ENCODE peak calls at places on chromosome 20, in five cellular contexts. E, L, V, G and Y are unnamed samples.

GRCh38 chr20:17611290-17611539 is 41.3 kb downstream of the DSTN start:
- DNase-seq in V (no peak), L (no peak), G (no peak), E (no peak), Y (no peak)

GRCh38 chr20:49475979-49476378 is 6.5 kb downstream of the KCNB1 start:
- DNase-seq in L (no peak), G (no peak), V (no peak), E (no peak), Y (no peak)

GRCh38 chr20:36861875-36862801 is 13.8 kb upstream of the TLDC2 start:
- DNase-seq in G (no peak), L (no peak), V (peak; percentile 48), E (peak; percentile 80), Y (peak; percentile 70)

GRCh38 chr20:61127311-61128044 is 124.6 kb upstream of the CDH4 start:
- DNase-seq in V (no peak), L (no peak), G (no peak), E (no peak), Y (peak; percentile 7)

GRCh38 chr20:36344517-36345132 is 38.5 kb downstream of the DLGAP4 start:
- DNase-seq in L (no peak), E (peak; percentile 14), G (peak; percentile 55), V (peak; percentile 50), Y (peak; percentile 63)

GRCh38 chr20:22684072-22684762 is 99.8 kb upstream of the FOXA2 start:
- DNase-seq in L (peak; percentile 47), G (peak; percentile 73), E (peak; percentile 57), V (peak; percentile 74), Y (peak; percentile 87)

GRCh38 chr20:33653900-33654596 is 8.1 kb upstream of the C20orf144 start:
- DNase-seq in L (no peak), G (no peak), V (peak; percentile 95), E (peak; percentile 87), Y (no peak)

GRCh38 chr20:51966296-51966971 is 164.1 kb upstream of the SALL4 start:
- DNase-seq in G (peak; percentile 56), E (peak; percentile 41), V (peak; percentile 33), L (peak; percentile 68), Y (peak; percentile 86)

GRCh38 chr20:41177636-41178035 is 40.3 kb downstream of the PLCG1 start:
- DNase-seq in E (peak; percentile 20), G (no peak), L (peak; percentile 13), V (no peak), Y (peak; percentile 78)

GRCh38 chr20:24667689-24668383 is 198.4 kb downstream of the SYNDIG1 start:
- DNase-seq in G (no peak), L (no peak), E (no peak), V (no peak), Y (no peak)

GRCh38 chr20:53884859-53885654 is 185.3 kb downstream of the BCAS1 start:
- DNase-seq in L (no peak), E (no peak), G (no peak), V (no peak), Y (no peak)

GRCh38 chr20:33584976-33585375 is 77.2 kb upstream of the C20orf144 start:
- DNase-seq in L (no peak), G (no peak), V (no peak), E (no peak), Y (peak; percentile 30)

GRCh38 chr20:50744143-50744792 is 12.9 kb downstream of the PARD6B start:
- DNase-seq in L (no peak), E (peak; percentile 68), G (peak; percentile 31), V (peak; percentile 71), Y (peak; percentile 94)

GRCh38 chr20:2173186-2173585 is 71.6 kb downstream of the STK35 start:
- DNase-seq in G (no peak), V (no peak), L (no peak), E (no peak), Y (no peak)

GRCh38 chr20:62267543-62267942 is 29.2 kb downstream of the OSBPL2 start:
- DNase-seq in V (no peak), E (no peak), L (no peak), G (no peak), Y (no peak)

GRCh38 chr20:26208296-26209091 is 511.8 kb upstream of the ZNF337 start:
- DNase-seq in V (peak; percentile 10), E (no peak), L (peak; percentile 17), G (no peak), Y (peak; percentile 1)

GRCh38 chr20:39627765-39628164 is 665.6 kb downstream of the DHX35 start:
- DNase-seq in E (no peak), G (no peak), V (no peak), L (no peak), Y (no peak)

GRCh38 chr20:21315138-21315537 is 12.0 kb downstream of the XRN2 start:
- DNase-seq in V (no peak), G (peak; percentile 35), L (no peak), E (no peak), Y (peak; percentile 46)

GRCh38 chr20:6954219-6954618 is 186.7 kb downstream of the BMP2 start:
- DNase-seq in V (no peak), L (no peak), G (no peak), E (no peak), Y (peak; percentile 42)

DNA sequence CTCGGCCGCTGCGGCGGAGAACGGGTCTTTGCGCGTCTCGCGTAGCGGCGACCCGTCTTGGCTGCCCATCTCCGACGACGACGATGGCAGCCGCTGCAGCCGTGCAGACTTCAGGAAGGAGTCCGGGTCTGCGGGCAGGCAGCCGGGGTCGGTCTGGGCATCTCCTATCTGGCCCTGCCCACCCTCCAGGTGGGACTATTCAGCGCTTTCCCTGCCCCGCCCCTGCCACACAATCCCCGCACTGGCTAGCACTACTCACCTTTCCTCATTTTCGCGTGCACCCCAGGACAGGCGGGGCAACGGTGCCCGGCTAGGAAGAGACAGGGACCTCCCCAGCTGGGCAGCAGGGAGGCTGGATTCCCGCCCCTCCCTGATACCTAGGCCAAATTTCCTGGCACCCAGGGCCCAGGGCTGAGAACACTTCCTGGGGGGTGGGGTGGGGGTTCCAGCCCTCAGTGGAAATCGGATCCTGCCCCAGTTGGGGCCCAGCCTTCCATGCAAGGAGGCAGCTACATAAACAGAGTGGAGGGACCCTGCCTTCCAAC is 9.2 kb downstream of the GGT7 start:
- DNase-seq in E (no peak), L (no peak), G (no peak), V (no peak), Y (no peak)
- H3K4me3 ChIP-seq in E (no peak overlapping the region), L (peak overlapping the region; percentile 49), G (no peak overlapping the region), V (no peak overlapping the region), Y (no peak overlapping the region)

DNA sequence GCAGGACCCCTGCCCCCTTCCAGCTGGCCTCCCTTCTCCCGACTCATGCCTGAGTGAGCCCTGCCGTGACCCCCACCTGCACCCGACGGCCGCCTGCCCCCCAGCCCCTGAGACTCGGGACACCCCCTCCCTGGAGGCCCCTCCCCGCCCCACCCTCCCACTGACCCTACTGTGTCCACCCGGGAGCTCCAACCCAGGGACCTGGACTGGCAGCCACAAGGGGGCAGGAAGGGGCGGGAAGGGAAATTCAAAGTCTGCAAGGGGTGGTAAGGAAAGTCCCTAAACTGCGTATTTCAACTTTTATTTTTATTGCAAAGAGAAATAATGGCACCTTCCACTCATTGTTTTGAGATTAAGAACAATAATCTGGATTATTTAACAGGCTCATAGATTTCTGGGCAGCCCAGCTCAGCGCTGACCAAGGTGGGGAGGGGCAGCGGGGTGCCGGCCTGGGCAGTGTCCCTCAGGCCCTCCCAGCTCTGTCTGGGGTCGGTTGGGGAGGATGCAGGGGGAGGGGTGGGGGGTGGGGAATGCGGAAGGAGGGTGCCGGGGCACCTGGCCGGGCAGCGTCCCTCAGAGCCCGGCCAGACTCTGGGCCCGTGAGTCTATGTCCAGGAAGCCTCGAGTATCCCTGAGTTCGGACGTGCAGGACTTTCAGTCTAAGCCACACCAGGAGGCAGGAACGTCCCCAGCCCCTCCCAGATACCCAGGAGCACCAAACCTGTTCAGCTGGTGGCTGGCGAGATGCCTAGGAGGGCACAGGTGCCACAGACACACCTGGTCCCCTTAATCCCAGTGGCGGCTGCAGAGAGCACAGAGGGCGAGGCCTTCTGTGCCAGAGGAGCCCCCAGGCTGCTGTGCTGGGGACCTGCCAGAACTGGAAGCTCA is 1.3 kb upstream of the PTK6 start:
- DNase-seq in G (no peak), V (peak; percentile 88), E (peak; percentile 93), L (no peak), Y (peak; percentile 27)
- TF ChIP-seq CTCF in G (no peak), V (no peak), E (no peak), L (no peak), Y (no peak)

DNA sequence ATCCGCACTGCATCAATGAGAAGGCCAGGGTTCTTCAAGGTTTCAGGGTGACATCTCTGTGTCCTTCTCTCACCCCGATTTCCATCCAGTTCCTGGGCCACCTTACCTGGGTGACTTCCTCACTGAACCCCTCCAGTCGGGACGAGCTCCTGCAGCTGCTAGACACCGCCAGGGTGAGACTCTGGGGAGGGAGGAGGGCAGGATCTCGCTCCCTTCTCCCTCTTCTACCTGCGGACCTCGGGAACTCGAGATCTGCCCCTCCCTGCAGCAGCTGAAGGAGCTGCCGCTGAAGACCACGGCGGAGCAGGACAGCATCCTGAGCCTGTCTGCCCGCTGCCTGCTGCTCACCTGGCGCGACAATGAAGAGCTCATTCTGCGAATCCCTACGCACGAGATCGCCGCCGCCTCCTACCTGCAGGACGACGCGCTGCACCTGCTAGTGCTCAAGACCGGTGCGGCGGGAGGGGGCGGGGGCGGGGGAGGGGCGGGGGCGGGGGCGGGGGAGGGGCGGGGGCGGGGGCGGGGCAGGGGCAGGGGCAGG is 7.5 kb downstream of the CCM2L start:
- DNase-seq in L (peak; percentile 85), E (peak; percentile 54), G (peak; percentile 39), V (peak; percentile 76), Y (no peak)
- H3K4me3 ChIP-seq in L (peak overlapping the region; percentile 89), E (no peak overlapping the region), G (no peak overlapping the region), V (no peak overlapping the region), Y (no peak overlapping the region)

DNA sequence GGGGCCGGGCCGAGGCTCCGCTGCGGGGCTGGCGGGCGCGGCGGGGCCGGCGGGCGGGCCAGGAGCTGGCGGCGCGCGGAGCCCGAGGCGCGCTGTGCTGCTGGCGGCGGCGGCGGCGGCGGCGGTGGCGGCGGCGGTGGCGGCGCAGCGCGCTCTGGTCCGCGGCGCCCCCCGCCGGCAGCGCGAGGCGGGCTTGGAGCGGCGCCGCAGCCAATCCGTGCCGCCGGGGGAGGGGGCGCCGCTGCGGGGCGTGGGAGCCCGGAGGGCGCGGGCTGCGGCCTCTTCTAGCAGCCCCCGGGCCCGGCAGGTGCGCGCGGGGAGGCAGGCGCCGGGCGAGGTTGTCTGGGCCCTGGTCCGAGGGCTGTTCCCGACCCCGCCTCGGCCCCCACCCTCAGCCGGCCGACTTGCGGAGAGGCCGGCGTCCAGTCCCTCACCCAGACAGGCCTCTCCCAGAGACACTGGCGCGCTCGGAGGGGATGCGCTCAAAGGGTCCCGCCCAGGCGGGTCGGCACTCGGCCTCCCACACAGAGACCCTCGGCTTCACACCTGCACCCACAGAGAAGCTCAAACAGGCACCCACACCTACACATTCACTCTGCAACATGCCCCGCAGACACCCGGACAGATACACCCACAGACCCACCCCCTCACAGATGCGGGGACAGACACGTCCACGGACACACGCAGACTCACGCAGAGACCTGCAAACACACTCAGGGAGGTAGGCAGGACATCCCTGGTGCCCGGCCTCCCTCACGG is at the start of gene RIMS4:
- DNase-seq in G (no peak), E (no peak), V (no peak), L (no peak), Y (no peak)
- TF ChIP-seq CTCF in G (no peak), E (no peak), V (no peak), L (no peak), Y (no peak)

GRCh38 chr20:642398-643174 is 10.4 kb downstream of the SRXN1 start:
- DNase-seq in E (no peak), V (no peak), G (no peak), L (no peak), Y (no peak)
- H3K4me3 ChIP-seq in E (no peak overlapping the region), V (no peak overlapping the region), G (no peak overlapping the region), L (no peak overlapping the region), Y (peak overlapping the region; percentile 37)